ENCODE peak calls at places on chromosomes 7 and 10, in eight cellular contexts. V is sigmoid colon, R is A549, J is neuronal stem cell, F is right lobe of liver, M is fibroblast of lung, S is stomach, N is psoas muscle. W is an unnamed sample. For H3K9me3 and H3K4me1, the result is how much of the 10 kb centered on the place peaks cover.

GRCh38 chr7:156927571-156928405 is 21.7 kb upstream of the NOM1 start:
- DNase-seq in S (no peak), N (no peak), V (no peak), F (no peak), J (no peak), R (no peak), M (no peak), W (no peak)

GRCh38 chr7:44574286-44574872 is 671 bp upstream of the DDX56 start:
- DNase-seq in S (no peak), F (no peak), R (no peak), J (peak), V (no peak), N (no peak), M (no peak), W (no peak)

GRCh38 chr7:137937202-137937560 is 64.7 kb downstream of the CREB3L2 start:
- DNase-seq in R (no peak), N (peak), S (no peak), F (no peak), V (no peak), J (no peak), M (peak), W (no peak)

GRCh38 chr7:17109017-17109416 is 189.4 kb upstream of the AHR start:
- DNase-seq in F (no peak), N (no peak), S (no peak), J (no peak), V (no peak), M (peak), R (no peak), W (no peak)

GRCh38 chr10:70740441-70741288 is 44.5 kb downstream of the TBATA start:
- DNase-seq in S (no peak), J (no peak), R (no peak), M (no peak), V (no peak), N (no peak), F (no peak), W (no peak)

GRCh38 chr7:134632937-134633540 is 13.6 kb upstream of the BPGM start:
- DNase-seq in N (no peak), J (peak), M (peak), S (no peak), R (peak), V (no peak), F (no peak), W (peak)

GRCh38 chr10:95169522-95169921 is 24.5 kb upstream of the ACSM6 start:
- DNase-seq in V (no peak), S (no peak), R (no peak), N (no peak), M (no peak), F (no peak), J (no peak), W (no peak)

GRCh38 chr10:114714281-114714741 is 56.2 kb upstream of the ABLIM1 start:
- DNase-seq in M (peak), S (peak), F (no peak), N (no peak), R (peak), J (no peak), V (no peak), W (no peak)

GRCh38 chr10:5530846-5531557 is 6.2 kb downstream of the CALML3 start:
- DNase-seq in S (peak), N (peak), F (no peak), R (no peak), V (peak), J (no peak), M (no peak), W (no peak)

GRCh38 chr10:86401588-86402282 is 35.1 kb upstream of the GRID1 start:
- DNase-seq in S (no peak), J (no peak), V (no peak), M (no peak), N (no peak), F (peak), R (peak), W (no peak)

GRCh38 chr10:114925675-114926204 is 12.3 kb upstream of the TRUB1 start:
- DNase-seq in S (no peak), J (no peak), M (peak), R (no peak), N (no peak), V (no peak), F (no peak), W (no peak)

GRCh38 chr10:11009471-11010308 is 8.0 kb upstream of the CELF2 start:
- DNase-seq in J (no peak), M (no peak), N (no peak), V (no peak), F (no peak), S (no peak), R (no peak), W (no peak)

GRCh38 chr10:124990671-124991625 is 49.0 kb downstream of the ZRANB1 start:
- DNase-seq in S (no peak), R (no peak), J (no peak), F (peak), N (peak), V (no peak), M (no peak), W (no peak)

GRCh38 chr7:106065560-106066500 is 46.3 kb downstream of the SYPL1 start:
- DNase-seq in S (peak), J (no peak), M (no peak), F (peak), R (no peak), N (no peak), V (peak), W (no peak)
- H3K4me3 ChIP-seq in S (peak), J (no peak), M (peak), F (peak), R (peak), N (peak), V (peak), W (no peak)

GRCh38 chr10:37125191-37125732 is at the start of gene ANKRD30A:
- DNase-seq in R (no peak), F (no peak), J (no peak), S (no peak), N (no peak), V (no peak), M (no peak), W (no peak)
- H3K9me3 ChIP-seq in R (under half), F (under half), J (under half), S (under half), N (under half), V (under half), M (under half), W (under half)

GRCh38 chr7:41889040-41889439 is 186.2 kb upstream of the INHBA start:
- DNase-seq in R (no peak), M (no peak), V (no peak), F (no peak), S (no peak), N (no peak), J (no peak), W (no peak)
- H3K4me1 ChIP-seq in R (under half), M (under half), V (under half), F (under half), S (under half), N (under half), J (under half), W (under half)

GRCh38 chr7:28032738-28033380 is 147.7 kb downstream of the JAZF1 start:
- DNase-seq in V (no peak), N (no peak), J (no peak), F (no peak), R (peak), S (no peak), M (no peak), W (no peak)
- H3K4me3 ChIP-seq in V (no peak), N (no peak), J (no peak), F (no peak), R (no peak), S (no peak), M (no peak), W (no peak)

GRCh38 chr10:133183646-133184378 is 23.8 kb downstream of the KNDC1 start:
- DNase-seq in F (no peak), R (no peak), J (no peak), S (no peak), N (no peak), M (no peak), V (no peak), W (no peak)

GRCh38 chr10:133180192-133180914 is 20.3 kb downstream of the KNDC1 start:
- DNase-seq in J (no peak), V (no peak), M (no peak), S (no peak), N (no peak), F (peak), R (no peak), W (no peak)

GRCh38 chr10:133182791-133183645 is 23.0 kb downstream of the KNDC1 start:
- DNase-seq in S (no peak), M (no peak), V (no peak), F (no peak), R (no peak), N (no peak), J (no peak), W (no peak)

GRCh38 chr10:133180915-133181639 is 21.1 kb downstream of the KNDC1 start:
- DNase-seq in S (no peak), V (no peak), F (peak), R (no peak), N (peak), J (no peak), M (no peak), W (no peak)

DNA sequence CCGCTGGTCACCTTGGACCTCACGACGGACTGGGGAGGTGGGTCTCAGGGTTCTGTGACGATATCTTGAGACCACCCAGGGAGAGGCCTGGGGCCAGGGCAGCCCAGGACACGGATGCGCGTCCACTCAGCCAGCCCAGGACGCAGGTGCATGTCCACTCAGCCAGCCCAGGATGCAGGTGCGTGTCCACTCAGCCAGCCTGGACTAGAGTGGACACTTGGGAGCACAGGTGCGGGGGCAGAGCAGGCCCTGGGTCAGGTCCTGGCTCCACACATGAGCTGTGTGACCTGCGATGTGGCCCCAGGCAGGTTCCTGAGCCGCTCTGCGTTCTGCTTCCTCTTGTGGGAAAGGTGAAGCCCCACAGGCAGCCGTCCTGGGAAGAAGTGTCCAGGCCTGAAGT is 22.2 kb downstream of the KNDC1 start:
- DNase-seq in N (no peak), R (no peak), S (no peak), F (peak), M (no peak), V (no peak), J (no peak), W (no peak)
- H3K9me3 ChIP-seq in N (under half), R (under half), S (under half), F (under half), M (under half), V (under half), J (under half), W (under half)

GRCh38 chr7:55536619-55537457 is 35.5 kb downstream of the VOPP1 start:
- DNase-seq in S (no peak), R (no peak), N (no peak), F (no peak), V (no peak), M (no peak), J (no peak), W (no peak)
- H3K4me1 ChIP-seq in S (half or more), R (under half), N (half or more), F (under half), V (under half), M (under half), J (under half), W (under half)

GRCh38 chr7:132750530-132751281 is 174.4 kb upstream of the PLXNA4 start:
- DNase-seq in N (no peak), R (no peak), V (no peak), M (peak), J (no peak), S (no peak), F (no peak), W (no peak)

GRCh38 chr7:132751282-132751647 is 175.0 kb upstream of the PLXNA4 start:
- DNase-seq in N (no peak), R (no peak), V (no peak), J (peak), S (no peak), M (no peak), F (no peak), W (no peak)

GRCh38 chr7:132752431-132752830 is 176.2 kb upstream of the PLXNA4 start:
- DNase-seq in F (no peak), M (no peak), R (no peak), J (no peak), V (no peak), N (no peak), S (no peak), W (peak)

GRCh38 chr7:132745510-132745909 is 169.2 kb upstream of the PLXNA4 start:
- DNase-seq in F (no peak), J (no peak), V (no peak), M (no peak), R (no peak), S (no peak), N (no peak), W (no peak)

GRCh38 chr7:132750056-132750455 is 173.8 kb upstream of the PLXNA4 start:
- DNase-seq in J (no peak), M (no peak), S (no peak), V (no peak), R (no peak), N (no peak), F (no peak), W (no peak)
- H3K4me3 ChIP-seq in J (no peak), M (peak), S (no peak), V (no peak), R (no peak), N (no peak), F (no peak), W (no peak)

GRCh38 chr7:145845345-145845744 is 271.3 kb upstream of the CNTNAP2 start:
- DNase-seq in S (no peak), V (no peak), J (no peak), R (no peak), F (no peak), N (no peak), M (no peak), W (no peak)
- H3K9me3 ChIP-seq in S (under half), V (under half), J (under half), R (under half), F (under half), N (under half), M (under half), W (under half)

DNA sequence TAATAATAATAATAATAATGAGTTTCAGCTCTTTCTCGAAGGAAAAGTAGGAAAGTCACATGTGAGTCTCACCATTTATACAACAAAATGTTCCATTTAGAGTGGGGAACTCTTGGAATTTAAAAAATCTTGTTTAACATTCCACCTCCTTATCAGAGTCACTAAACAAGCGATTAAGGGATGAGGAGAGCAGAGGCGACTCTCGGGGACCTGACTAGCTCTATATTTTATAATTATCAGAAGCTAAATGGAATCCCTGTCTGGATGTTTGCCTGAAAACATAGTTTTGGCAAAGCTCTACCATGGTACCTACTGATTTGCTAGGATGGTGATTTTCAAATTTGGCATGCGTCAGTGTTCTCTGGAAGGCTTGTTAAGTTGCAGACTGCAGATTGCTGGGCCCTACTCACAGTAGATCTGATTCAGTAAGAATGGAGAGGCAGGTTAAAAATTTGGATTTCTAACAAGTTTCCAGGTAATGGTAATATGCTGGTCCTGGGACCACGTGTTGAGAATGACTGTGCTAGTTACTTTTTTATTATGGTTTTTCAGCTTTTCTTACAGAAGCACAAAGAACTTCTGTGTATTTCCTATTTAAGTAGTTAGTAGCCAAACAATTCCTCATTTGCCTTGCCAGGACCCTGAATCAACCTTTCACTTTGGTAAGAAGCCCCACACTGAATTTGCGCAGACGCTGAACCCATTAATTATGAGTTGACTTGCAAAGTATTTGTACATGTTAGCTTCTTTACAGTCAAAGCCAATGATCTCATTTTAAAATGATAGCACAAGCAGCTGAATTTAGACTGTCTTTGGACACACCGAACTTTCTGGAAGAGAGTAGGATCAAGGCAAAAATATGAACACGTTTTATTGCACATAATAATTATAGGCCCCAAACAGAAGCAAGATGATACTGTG is 39.5 kb downstream of the CPED1 start:
- DNase-seq in V (no peak), J (no peak), S (no peak), M (peak), F (no peak), N (no peak), R (no peak), W (no peak)
- H3K4me1 ChIP-seq in V (half or more), J (under half), S (under half), M (under half), F (under half), N (under half), R (under half), W (under half)

W was measured in HAP-1.